ENCODE peak calls at places on chromosomes 5 and 9, in four cellular contexts. M is Karpas-422, A is keratinocyte, E is HepG2. I is an unnamed sample.

GRCh38 chr9:131886839-131887238 is 147.0 kb upstream of the RAPGEF1 start:
- DNase-seq in M (no peak), E (no peak), A (no peak), I (no peak)

GRCh38 chr5:142315231-142315900 is 9.5 kb downstream of the SPRY4 start:
- DNase-seq in E (no peak), M (no peak), A (no peak), I (no peak)

GRCh38 chr5:135228236-135228635 is 170.8 kb downstream of the MACROH2A1 start:
- DNase-seq in E (no peak), M (no peak), A (no peak), I (no peak)

GRCh38 chr5:675876-676698 is 17.1 kb downstream of the TPPP start:
- DNase-seq in M (peak; percentile 51), A (no peak), E (no peak), I (no peak)

GRCh38 chr5:178817506-178817905 is 42.2 kb upstream of the ZNF354B start:
- DNase-seq in E (no peak), M (no peak), A (no peak), I (no peak)

GRCh38 chr5:92927291-92927778 is 653.7 kb downstream of the NR2F1-AS1 start:
- DNase-seq in A (no peak), E (peak; percentile 96), M (no peak), I (no peak)

GRCh38 chr9:36985769-36986547 is 48.1 kb downstream of the PAX5 start:
- DNase-seq in E (no peak), A (no peak), M (no peak), I (no peak)

GRCh38 chr9:71822455-71822854 is 54.1 kb upstream of the CEMIP2 start:
- DNase-seq in A (no peak), E (no peak), M (no peak), I (no peak)

GRCh38 chr5:9877473-9877872 is 247.3 kb upstream of the TAS2R1 start:
- DNase-seq in E (no peak), A (no peak), M (no peak), I (no peak)

GRCh38 chr9:128972956-128973355 is 25.5 kb downstream of the NUP188 start:
- DNase-seq in A (no peak), E (no peak), M (no peak), I (no peak)

GRCh38 chr5:176171171-176171760 is 67.0 kb upstream of the SIMC1 start:
- DNase-seq in A (no peak), E (no peak), M (no peak), I (no peak)

GRCh38 chr9:128082173-128082572 is 14.1 kb downstream of the SLC25A25 start:
- DNase-seq in A (no peak), M (no peak), E (no peak), I (no peak)

GRCh38 chr5:33556330-33557328 is 115.9 kb downstream of the TARS1 start:
- DNase-seq in M (peak; percentile 33), E (peak; percentile 7), A (no peak), I (peak; percentile 5)

GRCh38 chr5:1321576-1321975 is 23.3 kb downstream of the CLPTM1L start:
- DNase-seq in E (no peak), M (no peak), A (no peak), I (no peak)

GRCh38 chr9:70111042-70111602 is 67.5 kb downstream of the MAMDC2 start:
- DNase-seq in A (no peak), M (peak; percentile 74), E (peak; percentile 31), I (peak; percentile 65)

GRCh38 chr5:139795074-139796001 is at the start of gene PSD2:
- DNase-seq in M (no peak), E (no peak), A (no peak), I (no peak)

GRCh38 chr9:124044448-124044847 is 32.9 kb downstream of the LHX2 start:
- DNase-seq in A (no peak), M (no peak), E (no peak), I (no peak)

GRCh38 chr9:68887232-68887631 is 126.7 kb downstream of the PRKACG start:
- DNase-seq in M (no peak), A (no peak), E (no peak), I (no peak)

GRCh38 chr5:140202610-140203009 is 27.6 kb downstream of the CYSTM1 start:
- DNase-seq in M (no peak), E (no peak), A (no peak), I (no peak)

GRCh38 chr5:140331638-140332037 is 14.8 kb downstream of the HBEGF start:
- DNase-seq in E (no peak), M (no peak), A (no peak), I (no peak)

GRCh38 chr5:131322926-131323325 is 59.1 kb downstream of the CDC42SE2 start:
- DNase-seq in E (no peak), A (no peak), M (no peak), I (no peak)
- H3K4me2 ChIP-seq in E (no peak overlapping the region), A (no peak overlapping the region), M (no peak overlapping the region), I (no peak overlapping the region)

GRCh38 chr9:26971721-26972120 is 15.5 kb downstream of the IFT74 start:
- DNase-seq in A (no peak), M (no peak), E (no peak), I (no peak)
- H3K79me2 ChIP-seq in A (no peaks in the 10 kb centered on the region), M (peaks cover 98% of the 10 kb centered on the region), E (peaks cover 6% of the 10 kb centered on the region), I (no peaks in the 10 kb centered on the region)

GRCh38 chr9:121979736-121980135 is 113.4 kb downstream of the TTLL11 start:
- DNase-seq in M (no peak), A (no peak), E (no peak), I (no peak)
- H3K27ac ChIP-seq in M (no peak overlapping the region), A (no peak overlapping the region), E (no peak overlapping the region), I (no peak overlapping the region)

DNA sequence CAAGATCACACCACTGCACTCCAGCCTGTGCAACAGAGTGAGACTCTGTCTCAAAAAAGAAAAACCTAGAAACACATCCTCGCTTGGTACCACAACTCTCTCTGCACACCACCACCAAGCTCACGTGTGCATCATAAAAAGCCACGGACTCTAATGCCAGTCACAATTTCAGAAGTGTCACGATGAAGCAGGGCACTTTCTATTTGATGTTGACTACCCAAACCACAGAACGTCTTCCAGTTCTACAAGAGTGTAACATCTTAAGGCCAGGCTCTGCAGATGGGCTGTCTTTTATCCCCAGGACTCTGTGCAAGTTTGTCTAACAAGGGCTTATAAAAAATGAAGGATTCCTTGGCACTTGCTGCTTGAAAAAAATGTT is 22.9 kb downstream of the GFPT2 start:
- DNase-seq in M (no peak), E (no peak), A (no peak), I (no peak)
- H3K4me2 ChIP-seq in M (no peak overlapping the region), E (no peak overlapping the region), A (no peak overlapping the region), I (no peak overlapping the region)

I was measured in OCI-LY7.